ENCODE peak calls at places on chromosome 15, in seven cellular contexts. O is activated naive CD4-positive, alpha-beta T cell; A is sciatic nerve; S is H1; H is dorsolateral prefrontal cortex; W is OCI-M1; B is effector memory CD8-positive, alpha-beta T cell. U is an unnamed sample.

GRCh38 chr15:74375303-74375693 is 7.9 kb upstream of the CYP11A1 start:
- DNase-seq in O (peak; percentile 78), A (peak; percentile 92), S (peak; percentile 89), H (peak; percentile 76), W (peak; percentile 92), B (peak; percentile 86), U (peak; percentile 63)

GRCh38 chr15:53872410-53872809 is 105.8 kb upstream of the UNC13C start:
- DNase-seq in O (no peak), A (no peak), S (no peak), H (no peak), W (peak; percentile 82), B (no peak), U (no peak)

GRCh38 chr15:90451215-90451850 is 63.3 kb downstream of the IQGAP1 start:
- DNase-seq in O (no peak), A (no peak), S (no peak), H (no peak), W (no peak), B (no peak), U (no peak)

GRCh38 chr15:89904519-89904918 is 8.2 kb downstream of the ARPIN start:
- DNase-seq in O (no peak), A (no peak), S (no peak), H (no peak), W (no peak), B (no peak), U (no peak)

GRCh38 chr15:66621491-66622467 is 56.0 kb upstream of the LCTL start:
- DNase-seq in O (no peak), A (peak; percentile 64), S (peak; percentile 68), H (no peak), W (peak; percentile 68), B (no peak), U (no peak)

GRCh38 chr15:79896634-79897379 is at the start of gene MTHFS:
- DNase-seq in O (peak; percentile 46), A (peak; percentile 83), S (peak; percentile 87), H (peak; percentile 76), W (peak; percentile 92), B (peak; percentile 75), U (peak; percentile 51)

GRCh38 chr15:27851811-27852210 is 247.3 kb downstream of the OCA2 start:
- DNase-seq in O (no peak), A (no peak), S (no peak), H (no peak), W (no peak), B (no peak), U (no peak)

GRCh38 chr15:90660195-90660995 is 56.8 kb upstream of the BLM start:
- DNase-seq in O (peak; percentile 12), A (peak; percentile 85), S (no peak), H (no peak), W (peak; percentile 89), B (peak; percentile 44), U (peak; percentile 52)

GRCh38 chr15:74541494-74542191 is 623 bp downstream of the ARID3B start:
- DNase-seq in O (no peak), A (peak; percentile 61), S (peak; percentile 59), H (peak; percentile 45), W (peak; percentile 91), B (peak; percentile 50), U (peak; percentile 64)

GRCh38 chr15:86178845-86179244 is 99.2 kb downstream of the AGBL1 start:
- DNase-seq in O (no peak), A (no peak), S (no peak), H (no peak), W (no peak), B (no peak), U (no peak)

GRCh38 chr15:43516801-43517353 is 531 bp upstream of the MAP1A start:
- DNase-seq in O (no peak), A (no peak), S (no peak), H (no peak), W (peak; percentile 20), B (no peak), U (no peak)

GRCh38 chr15:38671675-38672141 is 107.1 kb upstream of the RASGRP1 start:
- DNase-seq in O (no peak), A (no peak), S (no peak), H (no peak), W (no peak), B (peak; percentile 52), U (no peak)

U was measured in GM12891.